ENCODE peak calls at places on chromosomes 16 and 17, in six cellular contexts. G is esophagus muscularis mucosa, D is adrenal gland, B is suprapubic skin, S is NB4, I is H1. X is an unnamed sample.
A peak's percentile ranks its signal among the peaks of the same experiment; 100 is the strongest.

GRCh38 chr16:15636392-15636873 is 6.5 kb downstream of the MARF1 start:
- DNase-seq in G (no peak), D (no peak), B (no peak), S (no peak), I (no peak), X (no peak)

GRCh38 chr16:59527206-59527997 is 793.3 kb upstream of the GOT2 start:
- DNase-seq in G (no peak), D (no peak), B (no peak), S (no peak), I (no peak), X (no peak)

GRCh38 chr17:1000597-1001490 is 3.9 kb downstream of the TIMM22 start:
- DNase-seq in G (no peak), D (peak; percentile 44), B (no peak), S (no peak), I (no peak), X (no peak)

GRCh38 chr17:45235071-45236001 is 13.7 kb downstream of the FMNL1 start:
- DNase-seq in G (peak; percentile 95), D (peak; percentile 84), B (peak; percentile 92), S (peak; percentile 83), I (peak; percentile 92), X (no peak)

GRCh38 chr17:63191610-63192009 is 225.6 kb downstream of the TANC2 start:
- DNase-seq in G (no peak), D (peak; percentile 31), B (no peak), S (peak; percentile 2), I (no peak), X (no peak)

GRCh38 chr17:2384439-2385127 is 16.3 kb downstream of the MNT start:
- DNase-seq in G (no peak), D (no peak), B (no peak), S (no peak), I (no peak), X (no peak)

GRCh38 chr16:83849434-83849833 is 41.7 kb downstream of the HSBP1 start:
- DNase-seq in G (peak; percentile 82), D (no peak), B (no peak), S (no peak), I (no peak), X (no peak)

GRCh38 chr16:86854058-86854621 is 275.8 kb downstream of the FOXL1 start:
- DNase-seq in G (no peak), D (no peak), B (no peak), S (no peak), I (no peak), X (no peak)

GRCh38 chr16:85949787-85950186 is 50.8 kb downstream of the IRF8 start:
- DNase-seq in G (no peak), D (no peak), B (no peak), S (no peak), I (no peak), X (no peak)

GRCh38 chr17:79272220-79272619 is 197.6 kb downstream of the ENGASE start:
- DNase-seq in G (no peak), D (no peak), B (no peak), S (no peak), I (no peak), X (no peak)

GRCh38 chr16:52906271-52906670 is 146.4 kb downstream of the CHD9NB start:
- DNase-seq in G (no peak), D (no peak), B (no peak), S (no peak), I (no peak), X (no peak)

GRCh38 chr16:53848277-53848942 is 144.5 kb downstream of the FTO start:
- DNase-seq in G (no peak), D (no peak), B (no peak), S (no peak), I (no peak), X (no peak)

GRCh38 chr17:15436399-15437369 is 30.7 kb downstream of the CDRT4 start:
- DNase-seq in G (no peak), D (peak; percentile 49), B (no peak), S (peak; percentile 60), I (peak; percentile 56), X (no peak)

GRCh38 chr17:69213059-69213813 is 15.4 kb downstream of the ABCA10 start:
- DNase-seq in G (no peak), D (no peak), B (no peak), S (peak; percentile 4), I (peak; percentile 48), X (no peak)

GRCh38 chr16:12869681-12870427 is 31.5 kb upstream of the SHISA9 start:
- DNase-seq in G (no peak), D (no peak), B (no peak), S (no peak), I (no peak), X (no peak)

GRCh38 chr16:5504028-5504758 is 406.6 kb upstream of the EEF2KMT start:
- DNase-seq in G (no peak), D (no peak), B (no peak), S (no peak), I (no peak), X (no peak)

GRCh38 chr17:29347831-29348281 is 42.3 kb upstream of the TAOK1 start:
- DNase-seq in G (no peak), D (no peak), B (no peak), S (peak; percentile 84), I (no peak), X (no peak)

GRCh38 chr17:74780443-74781238 is 4.5 kb upstream of the NAT9 start:
- DNase-seq in G (no peak), D (no peak), B (no peak), S (peak; percentile 69), I (no peak), X (no peak)

GRCh38 chr16:19858006-19858653 is 26.5 kb downstream of the GPRC5B start:
- DNase-seq in G (no peak), D (no peak), B (no peak), S (no peak), I (no peak), X (no peak)

GRCh38 chr17:73586153-73586906 is 57.9 kb downstream of the SDK2 start:
- DNase-seq in G (no peak), D (no peak), B (no peak), S (no peak), I (no peak), X (no peak)

GRCh38 chr17:39677072-39677471 is 8.8 kb downstream of the PNMT start:
- DNase-seq in G (no peak), D (no peak), B (no peak), S (no peak), I (no peak), X (no peak)

GRCh38 chr17:4469552-4469951 is 29.1 kb upstream of the SPNS2 start:
- DNase-seq in G (no peak), D (peak; percentile 38), B (no peak), S (no peak), I (no peak), X (no peak)

GRCh38 chr16:83402969-83403368 is 404.8 kb upstream of the HSBP1 start:
- DNase-seq in G (no peak), D (no peak), B (no peak), S (no peak), I (no peak), X (no peak)

GRCh38 chr16:85015481-85016177 is 4.3 kb upstream of the ZDHHC7 start:
- DNase-seq in G (no peak), D (no peak), B (no peak), S (no peak), I (no peak), X (no peak)

GRCh38 chr17:64148699-64149098 is 18.8 kb upstream of the ERN1 start:
- DNase-seq in G (no peak), D (peak; percentile 39), B (no peak), S (peak; percentile 69), I (no peak), X (no peak)

GRCh38 chr16:10834766-10835165 is 16.2 kb upstream of the TVP23A start:
- DNase-seq in G (no peak), D (no peak), B (no peak), S (no peak), I (no peak), X (no peak)

GRCh38 chr17:1201132-1201702 is 21.4 kb upstream of the ABR start:
- DNase-seq in G (peak; percentile 78), D (no peak), B (no peak), S (no peak), I (no peak), X (no peak)

GRCh38 chr16:67016681-67017450 is 12.1 kb upstream of the CBFB start:
- DNase-seq in G (no peak), D (peak; percentile 6), B (peak; percentile 72), S (no peak), I (no peak), X (no peak)

GRCh38 chr17:31320791-31321190 is 631 bp downstream of the EVI2A start:
- DNase-seq in G (no peak), D (no peak), B (no peak), S (peak; percentile 53), I (no peak), X (no peak)
- H3K4me3 ChIP-seq in G (peak overlapping the region; percentile 21), D (no peak overlapping the region), B (peak overlapping the region; percentile 33), S (peak overlapping the region; percentile 79), I (no peak overlapping the region), X (no peak overlapping the region)

DNA sequence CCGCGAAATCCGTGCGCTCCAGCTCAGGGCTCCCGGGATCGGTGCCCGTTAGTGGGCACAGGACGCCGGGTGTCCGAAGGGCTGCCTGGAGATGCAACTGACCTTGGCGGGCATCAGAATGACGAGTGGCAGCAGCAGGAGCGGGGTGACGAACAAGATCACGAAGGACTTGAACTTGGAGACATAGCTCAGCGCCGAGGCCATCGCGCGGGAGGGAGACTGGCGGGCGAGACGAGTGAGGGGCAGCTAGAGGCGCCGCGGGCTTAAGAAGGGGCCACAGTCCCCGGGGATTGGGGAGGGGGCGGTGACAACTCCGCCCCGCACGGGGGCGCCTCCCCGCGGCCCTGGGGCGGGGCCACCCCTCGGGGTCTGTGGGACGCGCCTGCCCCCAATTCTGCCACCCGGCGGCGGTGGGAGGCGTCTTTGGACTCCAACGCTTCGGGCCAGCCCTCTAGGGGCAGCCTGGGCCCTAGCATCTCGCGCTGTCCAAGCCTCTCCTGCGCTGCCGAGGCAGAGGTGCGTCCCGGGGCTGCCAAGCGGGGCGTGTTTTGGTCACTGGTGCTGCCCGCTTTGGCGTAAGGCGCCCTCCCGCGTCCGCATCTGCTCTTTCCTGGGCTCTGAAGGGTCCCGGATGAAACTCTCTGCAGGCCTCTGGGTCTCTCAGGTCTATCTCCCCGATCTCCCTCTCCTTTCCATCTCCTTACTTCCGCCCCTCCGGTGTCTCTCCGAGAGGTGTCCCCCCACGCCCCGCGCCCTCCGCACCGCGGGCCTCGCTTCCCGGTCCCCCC is at the start of gene SLC13A5:
- DNase-seq in G (no peak), D (peak; percentile 27), B (no peak), S (peak; percentile 47), I (peak; percentile 84), X (no peak)
- TF ChIP-seq POLR2A in G (no peak), D (no peak), B (no peak), S (no peak), I (no peak), X (no peak)

DNA sequence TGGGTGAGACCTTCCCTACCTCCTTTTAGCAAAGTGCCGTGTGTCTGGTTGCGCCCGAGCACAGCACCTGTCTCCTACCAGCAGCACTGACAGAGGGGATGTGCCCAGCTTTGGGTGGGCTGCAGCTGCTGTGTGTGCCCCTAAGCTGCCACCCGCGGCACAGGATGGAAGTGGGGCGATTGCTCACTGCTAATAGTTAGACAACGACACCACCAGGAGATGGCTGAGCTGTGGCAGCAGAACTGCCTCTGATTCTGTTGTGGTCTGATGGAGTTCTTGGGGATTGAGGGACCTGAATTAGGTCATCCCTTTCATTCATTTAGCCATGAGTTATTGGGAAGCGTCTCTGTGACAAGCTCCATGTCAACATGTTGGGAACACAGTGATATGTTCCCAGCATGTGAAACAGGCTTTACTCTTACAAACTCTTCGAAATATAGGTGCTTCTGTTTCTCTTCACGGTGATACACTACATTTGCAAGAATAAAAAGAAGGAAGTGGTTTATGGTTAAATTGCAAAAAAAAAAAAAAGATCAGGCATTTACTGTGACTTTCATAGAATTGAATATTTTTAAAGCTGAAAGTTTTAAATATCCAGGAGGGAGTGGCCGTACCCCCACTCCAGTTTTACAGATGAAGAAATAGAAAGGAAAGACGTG is 184.4 kb downstream of the MAF start:
- DNase-seq in G (no peak), D (no peak), B (no peak), S (no peak), I (no peak), X (no peak)
- H3K4me3 ChIP-seq in G (no peak overlapping the region), D (no peak overlapping the region), B (no peak overlapping the region), S (no peak overlapping the region), I (no peak overlapping the region), X (no peak overlapping the region)

GRCh38 chr16:89906141-89907025 is 12.3 kb upstream of the MC1R start:
- DNase-seq in G (no peak), D (no peak), B (no peak), S (no peak), I (no peak), X (no peak)
- TF ChIP-seq POLR2A in G (no peak), D (no peak), B (no peak), S (no peak), I (no peak), X (no peak)

X was measured in esophagus squamous epithelium.